ENCODE peak calls at places on chromosome 4, in nine cellular contexts. One of them, this sample, is unnamed.

GRCh38 chr4:147736458-147736857 is 4.6 kb downstream of the ARHGAP10 start:
- DNase-seq in activated T-cell treated with anti-CD3 and anti-CD28 coated beads, Interleukin-2, amount 50 U/mL, for 48 hours: no peak
- DNase-seq in nephron progenitor cell: no peak
- DNase-seq in GM04504: no peak
- DNase-seq in NCI-H774: no peak
- DNase-seq in K562: no peak
- DNase-seq in uterus: no peak
- DNase-seq in HEK293T: no peak
- DNase-seq in NCI-H1105: no peak
- DNase-seq in this sample: no peak

GRCh38 chr4:76364763-76365162 is 56.2 kb downstream of the CCDC158 start:
- DNase-seq in uterus: no peak
- DNase-seq in NCI-H774: no peak
- DNase-seq in GM04504: no peak
- DNase-seq in K562: no peak
- DNase-seq in HEK293T: no peak
- DNase-seq in nephron progenitor cell: no peak
- DNase-seq in NCI-H1105: no peak
- DNase-seq in activated T-cell treated with anti-CD3 and anti-CD28 coated beads, Interleukin-2, amount 50 U/mL, for 48 hours: no peak
- DNase-seq in this sample: no peak

GRCh38 chr4:144648042-144648441 is 2.1 kb downstream of the HHIP start:
- DNase-seq in uterus: no peak
- DNase-seq in K562: no peak
- DNase-seq in NCI-H774: no peak
- DNase-seq in HEK293T: no peak
- DNase-seq in NCI-H1105: no peak
- DNase-seq in nephron progenitor cell: no peak
- DNase-seq in GM04504: no peak
- DNase-seq in activated T-cell treated with anti-CD3 and anti-CD28 coated beads, Interleukin-2, amount 50 U/mL, for 48 hours: no peak
- DNase-seq in this sample: no peak

GRCh38 chr4:1604706-1605205 is 79.4 kb downstream of the FAM53A start:
- DNase-seq in K562: no peak
- DNase-seq in GM04504: no peak
- DNase-seq in nephron progenitor cell: no peak
- DNase-seq in HEK293T: no peak
- DNase-seq in NCI-H774: no peak
- DNase-seq in activated T-cell treated with anti-CD3 and anti-CD28 coated beads, Interleukin-2, amount 50 U/mL, for 48 hours: no peak
- DNase-seq in uterus: no peak
- DNase-seq in NCI-H1105: peak
- DNase-seq in this sample: no peak

GRCh38 chr4:107138433-107138832 is 102.3 kb upstream of the DKK2 start:
- DNase-seq in nephron progenitor cell: no peak
- DNase-seq in activated T-cell treated with anti-CD3 and anti-CD28 coated beads, Interleukin-2, amount 50 U/mL, for 48 hours: no peak
- DNase-seq in GM04504: no peak
- DNase-seq in HEK293T: no peak
- DNase-seq in K562: no peak
- DNase-seq in NCI-H1105: no peak
- DNase-seq in uterus: no peak
- DNase-seq in NCI-H774: no peak
- DNase-seq in this sample: no peak

GRCh38 chr4:181475781-181476180 is 767.4 kb upstream of the TENM3 start:
- DNase-seq in NCI-H1105: no peak
- DNase-seq in HEK293T: peak
- DNase-seq in K562: no peak
- DNase-seq in GM04504: no peak
- DNase-seq in uterus: no peak
- DNase-seq in activated T-cell treated with anti-CD3 and anti-CD28 coated beads, Interleukin-2, amount 50 U/mL, for 48 hours: no peak
- DNase-seq in NCI-H774: no peak
- DNase-seq in nephron progenitor cell: peak
- DNase-seq in this sample: no peak

GRCh38 chr4:81499840-81500239 is 28.1 kb upstream of the RASGEF1B start:
- DNase-seq in activated T-cell treated with anti-CD3 and anti-CD28 coated beads, Interleukin-2, amount 50 U/mL, for 48 hours: no peak
- DNase-seq in K562: no peak
- DNase-seq in GM04504: no peak
- DNase-seq in HEK293T: no peak
- DNase-seq in uterus: no peak
- DNase-seq in NCI-H1105: peak
- DNase-seq in nephron progenitor cell: peak
- DNase-seq in NCI-H774: no peak
- DNase-seq in this sample: peak

GRCh38 chr4:123244233-123244632 is 152.4 kb upstream of the SPRY1 start:
- DNase-seq in uterus: peak
- DNase-seq in NCI-H1105: no peak
- DNase-seq in HEK293T: peak
- DNase-seq in NCI-H774: no peak
- DNase-seq in K562: peak
- DNase-seq in GM04504: no peak
- DNase-seq in nephron progenitor cell: no peak
- DNase-seq in activated T-cell treated with anti-CD3 and anti-CD28 coated beads, Interleukin-2, amount 50 U/mL, for 48 hours: no peak
- DNase-seq in this sample: no peak

GRCh38 chr4:119020158-119020557 is 115.5 kb upstream of the MYOZ2 start:
- DNase-seq in activated T-cell treated with anti-CD3 and anti-CD28 coated beads, Interleukin-2, amount 50 U/mL, for 48 hours: no peak
- DNase-seq in K562: no peak
- DNase-seq in NCI-H774: no peak
- DNase-seq in nephron progenitor cell: no peak
- DNase-seq in HEK293T: no peak
- DNase-seq in uterus: no peak
- DNase-seq in GM04504: no peak
- DNase-seq in NCI-H1105: no peak
- DNase-seq in this sample: no peak

GRCh38 chr4:26410385-26411293 is 79.6 kb downstream of the CCKAR start:
- DNase-seq in HEK293T: peak
- DNase-seq in K562: peak
- DNase-seq in nephron progenitor cell: peak
- DNase-seq in NCI-H1105: no peak
- DNase-seq in activated T-cell treated with anti-CD3 and anti-CD28 coated beads, Interleukin-2, amount 50 U/mL, for 48 hours: no peak
- DNase-seq in GM04504: peak
- DNase-seq in uterus: peak
- DNase-seq in NCI-H774: peak
- DNase-seq in this sample: peak

GRCh38 chr4:23815351-23815750 is 74.5 kb downstream of the PPARGC1A start:
- DNase-seq in HEK293T: no peak
- DNase-seq in activated T-cell treated with anti-CD3 and anti-CD28 coated beads, Interleukin-2, amount 50 U/mL, for 48 hours: no peak
- DNase-seq in nephron progenitor cell: no peak
- DNase-seq in K562: no peak
- DNase-seq in NCI-H774: no peak
- DNase-seq in NCI-H1105: no peak
- DNase-seq in uterus: no peak
- DNase-seq in GM04504: no peak
- DNase-seq in this sample: no peak

GRCh38 chr4:773214-773613 is 52.7 kb downstream of the CPLX1 start:
- DNase-seq in HEK293T: no peak
- DNase-seq in nephron progenitor cell: no peak
- DNase-seq in K562: no peak
- DNase-seq in NCI-H774: no peak
- DNase-seq in NCI-H1105: no peak
- DNase-seq in uterus: no peak
- DNase-seq in GM04504: no peak
- DNase-seq in activated T-cell treated with anti-CD3 and anti-CD28 coated beads, Interleukin-2, amount 50 U/mL, for 48 hours: no peak
- DNase-seq in this sample: no peak

GRCh38 chr4:3192188-3192587 is 56.8 kb upstream of the MSANTD1 start:
- DNase-seq in NCI-H1105: no peak
- DNase-seq in uterus: no peak
- DNase-seq in NCI-H774: no peak
- DNase-seq in HEK293T: no peak
- DNase-seq in GM04504: no peak
- DNase-seq in nephron progenitor cell: no peak
- DNase-seq in K562: no peak
- DNase-seq in activated T-cell treated with anti-CD3 and anti-CD28 coated beads, Interleukin-2, amount 50 U/mL, for 48 hours: no peak
- DNase-seq in this sample: no peak

GRCh38 chr4:124499266-124499665 is 213.3 kb downstream of the ANKRD50 start:
- DNase-seq in nephron progenitor cell: no peak
- DNase-seq in NCI-H774: no peak
- DNase-seq in uterus: no peak
- DNase-seq in activated T-cell treated with anti-CD3 and anti-CD28 coated beads, Interleukin-2, amount 50 U/mL, for 48 hours: no peak
- DNase-seq in HEK293T: no peak
- DNase-seq in NCI-H1105: no peak
- DNase-seq in GM04504: no peak
- DNase-seq in K562: no peak
- DNase-seq in this sample: no peak

GRCh38 chr4:85488416-85488815 is 13.5 kb downstream of the ARHGAP24 start:
- DNase-seq in NCI-H1105: peak
- DNase-seq in nephron progenitor cell: no peak
- DNase-seq in activated T-cell treated with anti-CD3 and anti-CD28 coated beads, Interleukin-2, amount 50 U/mL, for 48 hours: no peak
- DNase-seq in NCI-H774: no peak
- DNase-seq in uterus: no peak
- DNase-seq in HEK293T: no peak
- DNase-seq in GM04504: no peak
- DNase-seq in K562: no peak
- DNase-seq in this sample: no peak

GRCh38 chr4:76562161-76562560 is 127.1 kb downstream of the SHROOM3 start:
- DNase-seq in K562: no peak
- DNase-seq in uterus: no peak
- DNase-seq in nephron progenitor cell: no peak
- DNase-seq in activated T-cell treated with anti-CD3 and anti-CD28 coated beads, Interleukin-2, amount 50 U/mL, for 48 hours: no peak
- DNase-seq in NCI-H1105: no peak
- DNase-seq in HEK293T: no peak
- DNase-seq in NCI-H774: no peak
- DNase-seq in GM04504: no peak
- DNase-seq in this sample: no peak

GRCh38 chr4:139042981-139043460 is 27.4 kb downstream of the NOCT start:
- DNase-seq in NCI-H1105: no peak
- DNase-seq in K562: no peak
- DNase-seq in uterus: peak
- DNase-seq in GM04504: no peak
- DNase-seq in nephron progenitor cell: no peak
- DNase-seq in HEK293T: no peak
- DNase-seq in NCI-H774: no peak
- DNase-seq in activated T-cell treated with anti-CD3 and anti-CD28 coated beads, Interleukin-2, amount 50 U/mL, for 48 hours: no peak
- DNase-seq in this sample: peak

GRCh38 chr4:41722171-41722570 is 26.4 kb downstream of the PHOX2B start:
- DNase-seq in uterus: no peak
- DNase-seq in HEK293T: no peak
- DNase-seq in nephron progenitor cell: no peak
- DNase-seq in NCI-H774: no peak
- DNase-seq in GM04504: no peak
- DNase-seq in K562: no peak
- DNase-seq in NCI-H1105: no peak
- DNase-seq in activated T-cell treated with anti-CD3 and anti-CD28 coated beads, Interleukin-2, amount 50 U/mL, for 48 hours: no peak
- DNase-seq in this sample: no peak

GRCh38 chr4:177974461-177974860 is 532.2 kb upstream of the AGA start:
- DNase-seq in nephron progenitor cell: no peak
- DNase-seq in NCI-H774: no peak
- DNase-seq in uterus: no peak
- DNase-seq in HEK293T: no peak
- DNase-seq in activated T-cell treated with anti-CD3 and anti-CD28 coated beads, Interleukin-2, amount 50 U/mL, for 48 hours: no peak
- DNase-seq in K562: no peak
- DNase-seq in GM04504: no peak
- DNase-seq in NCI-H1105: no peak
- DNase-seq in this sample: no peak

GRCh38 chr4:128847074-128847724 is 37.7 kb downstream of the JADE1 start:
- DNase-seq in NCI-H1105: peak
- DNase-seq in nephron progenitor cell: no peak
- DNase-seq in K562: no peak
- DNase-seq in NCI-H774: peak
- DNase-seq in activated T-cell treated with anti-CD3 and anti-CD28 coated beads, Interleukin-2, amount 50 U/mL, for 48 hours: no peak
- DNase-seq in uterus: no peak
- DNase-seq in GM04504: no peak
- DNase-seq in HEK293T: no peak
- DNase-seq in this sample: no peak

GRCh38 chr4:162285753-162286152 is 122.0 kb upstream of the FSTL5 start:
- DNase-seq in GM04504: no peak
- DNase-seq in uterus: no peak
- DNase-seq in nephron progenitor cell: no peak
- DNase-seq in HEK293T: no peak
- DNase-seq in K562: no peak
- DNase-seq in activated T-cell treated with anti-CD3 and anti-CD28 coated beads, Interleukin-2, amount 50 U/mL, for 48 hours: no peak
- DNase-seq in NCI-H1105: no peak
- DNase-seq in NCI-H774: no peak
- DNase-seq in this sample: no peak

GRCh38 chr4:175850240-175850639 is 38.2 kb upstream of the GPM6A start:
- DNase-seq in NCI-H774: no peak
- DNase-seq in nephron progenitor cell: no peak
- DNase-seq in uterus: no peak
- DNase-seq in HEK293T: no peak
- DNase-seq in NCI-H1105: no peak
- DNase-seq in K562: no peak
- DNase-seq in activated T-cell treated with anti-CD3 and anti-CD28 coated beads, Interleukin-2, amount 50 U/mL, for 48 hours: no peak
- DNase-seq in GM04504: no peak
- DNase-seq in this sample: no peak

GRCh38 chr4:40473578-40474388 is 138.7 kb downstream of the CHRNA9 start:
- DNase-seq in NCI-H1105: no peak
- DNase-seq in HEK293T: no peak
- DNase-seq in K562: no peak
- DNase-seq in uterus: no peak
- DNase-seq in nephron progenitor cell: peak
- DNase-seq in GM04504: no peak
- DNase-seq in NCI-H774: no peak
- DNase-seq in activated T-cell treated with anti-CD3 and anti-CD28 coated beads, Interleukin-2, amount 50 U/mL, for 48 hours: no peak
- DNase-seq in this sample: no peak

GRCh38 chr4:24322986-24323385 is 261.4 kb downstream of the DHX15 start:
- DNase-seq in nephron progenitor cell: no peak
- DNase-seq in NCI-H1105: no peak
- DNase-seq in uterus: no peak
- DNase-seq in activated T-cell treated with anti-CD3 and anti-CD28 coated beads, Interleukin-2, amount 50 U/mL, for 48 hours: no peak
- DNase-seq in GM04504: no peak
- DNase-seq in K562: no peak
- DNase-seq in NCI-H774: no peak
- DNase-seq in HEK293T: no peak
- DNase-seq in this sample: no peak

GRCh38 chr4:163063891-163064290 is 102.8 kb downstream of the NAF1 start:
- DNase-seq in NCI-H774: no peak
- DNase-seq in HEK293T: no peak
- DNase-seq in NCI-H1105: no peak
- DNase-seq in activated T-cell treated with anti-CD3 and anti-CD28 coated beads, Interleukin-2, amount 50 U/mL, for 48 hours: no peak
- DNase-seq in K562: no peak
- DNase-seq in uterus: no peak
- DNase-seq in GM04504: peak
- DNase-seq in nephron progenitor cell: no peak
- DNase-seq in this sample: no peak

GRCh38 chr4:163610642-163611041 is 116.2 kb downstream of the TMA16 start:
- DNase-seq in GM04504: no peak
- DNase-seq in HEK293T: no peak
- DNase-seq in uterus: no peak
- DNase-seq in NCI-H1105: no peak
- DNase-seq in activated T-cell treated with anti-CD3 and anti-CD28 coated beads, Interleukin-2, amount 50 U/mL, for 48 hours: no peak
- DNase-seq in NCI-H774: no peak
- DNase-seq in nephron progenitor cell: no peak
- DNase-seq in K562: no peak
- DNase-seq in this sample: no peak

GRCh38 chr4:41256131-41256739 is 493 bp upstream of the UCHL1 start:
- DNase-seq in HEK293T: peak
- DNase-seq in activated T-cell treated with anti-CD3 and anti-CD28 coated beads, Interleukin-2, amount 50 U/mL, for 48 hours: no peak
- DNase-seq in nephron progenitor cell: peak
- DNase-seq in NCI-H774: peak
- DNase-seq in GM04504: no peak
- DNase-seq in NCI-H1105: no peak
- DNase-seq in K562: no peak
- DNase-seq in uterus: no peak
- DNase-seq in this sample: no peak

GRCh38 chr4:7392438-7393374 is 42.0 kb downstream of the PSAPL1 start:
- DNase-seq in activated T-cell treated with anti-CD3 and anti-CD28 coated beads, Interleukin-2, amount 50 U/mL, for 48 hours: peak
- DNase-seq in K562: peak
- DNase-seq in HEK293T: no peak
- DNase-seq in NCI-H1105: no peak
- DNase-seq in nephron progenitor cell: peak
- DNase-seq in NCI-H774: no peak
- DNase-seq in uterus: peak
- DNase-seq in GM04504: no peak
- DNase-seq in this sample: no peak

GRCh38 chr4:108512615-108513505 is 107.5 kb upstream of the RPL34 start:
- DNase-seq in nephron progenitor cell: peak
- DNase-seq in NCI-H774: no peak
- DNase-seq in NCI-H1105: peak
- DNase-seq in GM04504: peak
- DNase-seq in uterus: peak
- DNase-seq in HEK293T: peak
- DNase-seq in K562: peak
- DNase-seq in activated T-cell treated with anti-CD3 and anti-CD28 coated beads, Interleukin-2, amount 50 U/mL, for 48 hours: peak
- DNase-seq in this sample: peak

GRCh38 chr4:40299704-40300336 is 35.3 kb upstream of the CHRNA9 start:
- DNase-seq in uterus: no peak
- DNase-seq in nephron progenitor cell: no peak
- DNase-seq in activated T-cell treated with anti-CD3 and anti-CD28 coated beads, Interleukin-2, amount 50 U/mL, for 48 hours: no peak
- DNase-seq in NCI-H1105: no peak
- DNase-seq in NCI-H774: no peak
- DNase-seq in K562: no peak
- DNase-seq in GM04504: no peak
- DNase-seq in HEK293T: no peak
- DNase-seq in this sample: no peak

GRCh38 chr4:52126946-52127345 is 75.8 kb downstream of the SPATA18 start:
- DNase-seq in uterus: no peak
- DNase-seq in GM04504: peak
- DNase-seq in NCI-H774: no peak
- DNase-seq in NCI-H1105: no peak
- DNase-seq in HEK293T: no peak
- DNase-seq in activated T-cell treated with anti-CD3 and anti-CD28 coated beads, Interleukin-2, amount 50 U/mL, for 48 hours: no peak
- DNase-seq in K562: no peak
- DNase-seq in nephron progenitor cell: no peak
- DNase-seq in this sample: peak